ENCODE peak calls at places on chromosomes 7 and 10, in five cellular contexts. M is Karpas-422, H is GM23248, K is SK-N-SH, U is MM.1S. J is an unnamed sample.

GRCh38 chr7:36129048-36129534 is 24.0 kb upstream of the EEPD1 start:
- DNase-seq in M (no peak), H (peak; percentile 83), K (no peak), U (no peak), J (peak; percentile 69)

GRCh38 chr7:136868496-136869005 is at the start of gene CHRM2:
- DNase-seq in M (no peak), H (peak; percentile 42), K (peak; percentile 55), U (no peak), J (no peak)

GRCh38 chr10:79483948-79484347 is 28.4 kb upstream of the EIF5AL1 start:
- DNase-seq in M (no peak), H (peak; percentile 73), K (peak; percentile 55), U (no peak), J (no peak)

GRCh38 chr10:129968937-129969527 is 5.0 kb upstream of the EBF3 start:
- DNase-seq in M (no peak), H (peak; percentile 77), K (peak; percentile 89), U (no peak), J (peak; percentile 40)

GRCh38 chr7:47254081-47255006 is 327.6 kb downstream of the TNS3 start:
- DNase-seq in M (no peak), H (peak; percentile 85), K (peak; percentile 98), U (peak; percentile 70), J (peak; percentile 63)

GRCh38 chr10:132319853-132320669 is 11.9 kb upstream of the LRRC27 start:
- DNase-seq in M (no peak), H (peak; percentile 94), K (no peak), U (no peak), J (peak; percentile 81)

GRCh38 chr10:7170626-7171322 is 240.1 kb downstream of the SFMBT2 start:
- DNase-seq in M (no peak), H (no peak), K (no peak), U (no peak), J (no peak)

GRCh38 chr10:33588974-33589600 is 254.6 kb upstream of the NRP1 start:
- DNase-seq in M (no peak), H (no peak), K (no peak), U (no peak), J (no peak)

GRCh38 chr10:32985781-32986350 is 27.8 kb upstream of the ITGB1 start:
- DNase-seq in M (peak; percentile 95), H (peak; percentile 94), K (no peak), U (no peak), J (peak; percentile 95)

GRCh38 chr10:62183442-62183841 is 85.2 kb downstream of the RTKN2 start:
- DNase-seq in M (no peak), H (no peak), K (no peak), U (peak; percentile 94), J (peak; percentile 59)

GRCh38 chr10:18312385-18313145 is 172.3 kb downstream of the CACNB2 start:
- DNase-seq in M (peak; percentile 70), H (peak; percentile 77), K (peak; percentile 64), U (peak; percentile 48), J (peak; percentile 30)

DNA sequence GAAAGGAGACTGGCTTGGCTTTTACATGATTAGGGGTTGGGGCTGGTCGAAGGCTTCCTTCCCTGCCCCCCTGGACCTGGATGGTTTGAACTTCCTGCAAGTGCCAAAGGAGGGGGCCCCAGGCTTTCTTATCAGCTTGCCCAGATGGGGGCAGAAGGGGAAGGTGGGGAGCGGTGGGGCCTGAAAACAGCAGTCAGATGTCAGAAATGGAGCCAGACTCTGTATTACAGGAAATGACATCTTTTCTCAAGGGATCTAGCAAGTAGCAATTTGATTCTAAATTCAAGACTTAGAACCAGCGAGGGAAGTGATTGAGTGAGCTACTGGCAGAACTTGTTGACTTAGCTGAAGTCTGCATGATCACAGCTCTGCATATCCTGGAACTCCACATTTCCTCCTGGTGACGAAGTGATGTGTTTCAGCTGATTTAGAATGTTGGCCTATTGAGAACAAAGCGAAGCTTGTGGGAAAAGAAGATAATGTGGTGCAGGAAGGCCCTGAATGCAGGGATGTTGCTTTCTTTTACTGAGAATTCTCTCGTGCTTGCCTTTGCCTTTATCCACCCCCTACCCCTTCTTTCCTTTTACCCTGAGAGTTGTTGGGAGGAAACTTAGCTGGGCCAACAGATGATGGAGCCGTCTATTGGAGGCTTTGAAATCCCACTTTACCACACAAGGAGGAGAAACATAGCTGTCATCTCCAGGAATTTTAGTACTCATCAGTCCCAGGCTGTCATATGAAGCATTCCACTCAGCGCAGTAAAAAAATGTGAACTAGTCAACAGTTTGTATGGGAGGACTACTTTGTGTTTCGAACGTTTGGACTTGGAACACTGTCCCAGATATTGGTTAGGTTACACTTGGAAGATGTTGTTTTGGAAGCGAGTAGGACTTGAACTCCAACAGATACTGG is 43.2 kb downstream of the CCNY start:
- DNase-seq in M (peak; percentile 91), H (peak; percentile 68), K (no peak), U (no peak), J (peak; percentile 40)
- H3K9ac ChIP-seq in M (peak overlapping the region; percentile 47), H (peak overlapping the region; percentile 9), K (no peak overlapping the region), U (no peak overlapping the region), J (no peak overlapping the region)

GRCh38 chr7:131898418-131898817 is 342.0 kb upstream of the PODXL start:
- DNase-seq in M (no peak), H (peak; percentile 66), K (no peak), U (no peak), J (peak; percentile 15)
- H3K9me2 ChIP-seq in M (no peaks in the 10 kb centered on the region), H (no peaks in the 10 kb centered on the region), K (no peaks in the 10 kb centered on the region), U (no peaks in the 10 kb centered on the region), J (no peaks in the 10 kb centered on the region)

GRCh38 chr7:132430863-132431822 is 145.1 kb downstream of the PLXNA4 start:
- DNase-seq in M (no peak), H (peak; percentile 82), K (peak; percentile 47), U (no peak), J (peak; percentile 94)
- H3K9ac ChIP-seq in M (no peak overlapping the region), H (no peak overlapping the region), K (no peak overlapping the region), U (no peak overlapping the region), J (peak overlapping the region; percentile 68)

GRCh38 chr7:131897016-131897789 is 340.8 kb upstream of the PODXL start:
- DNase-seq in M (no peak), H (peak; percentile 87), K (peak; percentile 16), U (no peak), J (peak; percentile 62)
- H3K9me2 ChIP-seq in M (no peaks in the 10 kb centered on the region), H (no peaks in the 10 kb centered on the region), K (no peaks in the 10 kb centered on the region), U (no peaks in the 10 kb centered on the region), J (no peaks in the 10 kb centered on the region)

DNA sequence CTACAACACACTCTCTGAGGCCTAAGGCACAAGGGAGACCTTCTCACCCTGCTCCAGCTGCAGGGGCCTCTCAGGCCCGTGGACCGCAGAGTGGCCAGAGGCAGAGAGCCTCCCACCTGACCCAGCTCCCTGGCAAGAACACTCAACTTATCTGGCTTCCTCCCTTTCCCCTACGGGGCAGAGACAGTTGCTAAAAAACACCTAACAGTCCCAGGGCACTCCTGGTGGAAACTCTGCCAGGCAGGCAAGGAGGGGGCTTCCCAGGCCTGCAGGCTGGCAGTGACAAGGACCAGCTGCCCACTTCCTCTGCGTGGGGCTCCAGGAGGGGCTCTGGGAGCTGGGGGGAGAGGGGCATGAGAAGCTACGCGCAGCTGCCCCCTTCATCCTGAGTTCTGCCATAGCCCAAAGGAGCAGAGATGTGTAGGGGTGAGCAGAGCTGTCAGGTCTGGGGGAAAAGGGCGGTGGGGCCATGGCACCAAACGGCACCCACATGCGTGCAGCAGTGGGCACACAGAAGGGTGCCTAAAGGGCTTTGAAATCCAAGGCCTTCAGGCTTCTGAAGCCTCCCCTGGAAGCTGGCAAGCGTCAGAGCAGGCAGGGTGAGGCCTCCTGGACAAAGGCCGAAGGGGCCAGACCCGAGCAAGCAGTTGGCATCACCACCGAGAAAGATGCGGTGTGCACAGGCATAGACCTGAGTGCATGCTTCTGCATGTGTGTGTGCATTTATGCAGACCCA is 14.5 kb downstream of the SPOCK2 start:
- DNase-seq in M (no peak), H (no peak), K (peak; percentile 78), U (no peak), J (no peak)
- H3K9ac ChIP-seq in M (no peak overlapping the region), H (no peak overlapping the region), K (no peak overlapping the region), U (no peak overlapping the region), J (no peak overlapping the region)

DNA sequence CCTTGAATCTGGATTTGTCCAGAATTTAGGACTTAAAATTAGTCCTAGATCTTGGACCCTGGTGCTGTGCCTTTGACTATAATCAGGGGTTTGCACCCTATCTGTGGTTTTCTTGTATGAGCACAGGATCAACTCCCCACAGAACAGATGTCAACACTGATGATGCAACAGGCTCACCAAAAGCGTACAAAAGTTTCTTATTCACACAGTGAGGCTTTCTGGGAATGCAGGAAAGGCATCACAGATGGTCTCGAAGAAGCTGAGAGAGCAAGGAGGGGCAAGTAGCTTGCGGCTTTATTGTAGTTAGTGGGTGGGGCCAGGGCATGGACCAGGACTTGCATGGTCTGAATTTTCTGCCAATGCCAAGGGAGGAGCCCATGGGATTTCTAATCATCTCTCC is 46.2 kb downstream of the SEC61G start:
- DNase-seq in M (no peak), H (no peak), K (no peak), U (no peak), J (no peak)
- H3K9me2 ChIP-seq in M (no peaks in the 10 kb centered on the region), H (no peaks in the 10 kb centered on the region), K (no peaks in the 10 kb centered on the region), U (no peaks in the 10 kb centered on the region), J (no peaks in the 10 kb centered on the region)

DNA sequence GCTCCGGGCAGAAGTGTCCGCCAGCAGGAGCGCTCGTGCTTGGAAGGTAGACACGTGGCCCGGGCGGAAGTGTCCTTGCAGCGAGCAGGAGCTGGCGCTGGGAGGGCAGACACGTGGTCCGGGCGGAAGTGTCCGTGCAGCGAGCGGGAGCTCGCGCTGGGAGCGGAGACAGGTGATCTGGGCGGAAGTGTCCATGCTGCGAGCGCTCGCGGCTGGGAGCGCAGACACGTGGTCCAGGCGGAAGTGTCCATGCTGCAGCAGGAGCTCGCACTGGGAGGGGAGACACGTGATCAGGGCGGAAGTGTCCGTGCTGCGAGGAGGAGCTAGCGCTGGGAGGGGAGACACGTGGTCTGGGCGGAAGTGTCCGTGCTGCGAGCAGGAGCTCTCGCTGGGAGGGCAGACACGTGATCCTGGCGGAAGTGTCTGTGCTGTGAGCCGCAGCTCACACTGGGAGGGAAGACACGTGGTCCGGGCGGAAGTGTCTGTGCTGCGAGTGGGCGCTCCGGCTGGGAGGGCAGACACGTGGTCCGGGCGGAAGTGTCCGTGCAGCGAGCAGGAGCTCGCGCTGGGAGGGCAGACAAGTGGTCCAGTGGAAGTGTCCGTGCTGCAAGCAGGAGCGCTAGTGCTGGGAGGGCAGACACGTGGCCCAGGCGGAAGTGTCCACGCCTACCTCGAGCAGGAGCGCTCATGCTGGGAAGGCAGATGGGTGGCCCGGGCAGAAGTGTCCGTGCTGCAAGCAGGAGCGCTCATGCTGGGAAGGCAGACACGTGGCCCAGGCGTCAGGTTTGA is 41.1 kb upstream of the PRKAR1B start:
- DNase-seq in M (no peak), H (peak; percentile 10), K (peak; percentile 98), U (no peak), J (no peak)
- H3K9ac ChIP-seq in M (no peak overlapping the region), H (no peak overlapping the region), K (peak overlapping the region; percentile 62), U (no peak overlapping the region), J (no peak overlapping the region)

DNA sequence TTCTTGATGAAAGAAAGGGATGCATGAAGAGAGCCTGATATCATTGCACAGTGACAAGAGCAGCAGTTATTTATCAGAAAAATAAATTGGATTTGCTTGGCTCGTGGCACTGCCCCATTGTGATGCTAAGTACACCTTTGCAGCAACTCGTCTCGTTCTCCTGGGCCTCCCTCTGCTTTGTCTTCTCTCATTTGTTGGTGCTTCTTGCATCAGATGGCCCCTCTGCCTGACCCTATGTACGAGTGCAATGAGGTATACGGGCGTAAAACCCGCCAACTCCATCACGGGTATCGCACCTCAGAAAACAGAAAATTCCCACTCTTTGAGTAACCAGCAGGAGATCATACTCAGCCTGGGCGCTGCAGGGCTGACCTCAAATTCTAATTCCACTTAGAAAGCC is 107.2 kb upstream of the C10orf90 start:
- DNase-seq in M (no peak), H (no peak), K (no peak), U (no peak), J (no peak)
- H3K9me2 ChIP-seq in M (no peaks in the 10 kb centered on the region), H (no peaks in the 10 kb centered on the region), K (no peaks in the 10 kb centered on the region), U (no peaks in the 10 kb centered on the region), J (no peaks in the 10 kb centered on the region)

J was measured in PC-3.